ENCODE peak calls at places on chromosomes 11 and 22, in eight cellular contexts. G is endothelial cell of umbilical vein, H is H7, E is PC-3, P is psoas muscle, F is brain microvascular endothelial cell, O is endodermal cell, C is BE2C. A is an unnamed sample. For H3K36me3, the result is how much of the 10 kb centered on the place peaks cover.

GRCh38 chr11:9893474-9893873 is 229.6 kb downstream of the SWAP70 start:
- DNase-seq in G (peak), H (no peak), E (peak), P (no peak), F (no peak), O (peak), C (no peak), A (no peak)

GRCh38 chr22:42683599-42684283 is 34.5 kb upstream of the CYB5R3 start:
- DNase-seq in G (no peak), H (no peak), E (no peak), P (peak), F (no peak), O (no peak), C (peak), A (no peak)

GRCh38 chr11:118792642-118793124 is 1.7 kb upstream of the DDX6 start:
- DNase-seq in G (peak), H (peak), E (peak), P (no peak), F (peak), O (peak), C (peak), A (peak)

GRCh38 chr11:66956689-66957290 is 1.4 kb downstream of the PC start:
- DNase-seq in G (no peak), H (peak), E (no peak), P (no peak), F (peak), O (peak), C (no peak), A (peak)

GRCh38 chr11:134560566-134561347 is 148.7 kb upstream of the B3GAT1 start:
- DNase-seq in G (no peak), H (peak), E (no peak), P (no peak), F (no peak), O (peak), C (no peak), A (no peak)

GRCh38 chr11:12269104-12269441 is 108.3 kb upstream of the PARVA start:
- DNase-seq in G (peak), H (no peak), E (peak), P (no peak), F (no peak), O (no peak), C (peak), A (no peak)

GRCh38 chr11:30435488-30435887 is 112.6 kb downstream of the ARL14EP start:
- DNase-seq in G (no peak), H (no peak), E (peak), P (no peak), F (no peak), O (no peak), C (no peak), A (no peak)

GRCh38 chr11:284081-285020 is 4.6 kb upstream of the PGGHG start:
- DNase-seq in G (no peak), H (peak), E (no peak), P (peak), F (no peak), O (peak), C (no peak), A (no peak)

GRCh38 chr11:105612766-105613165 is 2.9 kb downstream of the GRIA4 start:
- DNase-seq in G (no peak), H (no peak), E (no peak), P (no peak), F (no peak), O (no peak), C (no peak), A (no peak)

GRCh38 chr11:60890696-60891095 is 15.7 kb downstream of the PRPF19 start:
- DNase-seq in G (no peak), H (no peak), E (no peak), P (no peak), F (no peak), O (peak), C (no peak), A (no peak)

GRCh38 chr22:37630839-37631435 is 8.5 kb upstream of the SH3BP1 start:
- DNase-seq in G (no peak), H (peak), E (no peak), P (no peak), F (no peak), O (no peak), C (peak), A (no peak)

GRCh38 chr22:37627091-37627490 is 12.4 kb upstream of the SH3BP1 start:
- DNase-seq in G (no peak), H (no peak), E (no peak), P (no peak), F (no peak), O (no peak), C (no peak), A (no peak)

GRCh38 chr22:37627545-37627944 is 11.9 kb upstream of the SH3BP1 start:
- DNase-seq in G (no peak), H (no peak), E (no peak), P (no peak), F (no peak), O (no peak), C (no peak), A (peak)

GRCh38 chr22:37629928-37630327 is 9.5 kb upstream of the SH3BP1 start:
- DNase-seq in G (no peak), H (no peak), E (no peak), P (no peak), F (no peak), O (no peak), C (no peak), A (no peak)

GRCh38 chr22:37628830-37629229 is 10.6 kb upstream of the SH3BP1 start:
- DNase-seq in G (no peak), H (no peak), E (no peak), P (no peak), F (no peak), O (no peak), C (no peak), A (no peak)
- H3K36me3 ChIP-seq in G (under half), H (under half), E (under half), P (half or more), F (under half), O (under half), C (under half), A (under half)

DNA sequence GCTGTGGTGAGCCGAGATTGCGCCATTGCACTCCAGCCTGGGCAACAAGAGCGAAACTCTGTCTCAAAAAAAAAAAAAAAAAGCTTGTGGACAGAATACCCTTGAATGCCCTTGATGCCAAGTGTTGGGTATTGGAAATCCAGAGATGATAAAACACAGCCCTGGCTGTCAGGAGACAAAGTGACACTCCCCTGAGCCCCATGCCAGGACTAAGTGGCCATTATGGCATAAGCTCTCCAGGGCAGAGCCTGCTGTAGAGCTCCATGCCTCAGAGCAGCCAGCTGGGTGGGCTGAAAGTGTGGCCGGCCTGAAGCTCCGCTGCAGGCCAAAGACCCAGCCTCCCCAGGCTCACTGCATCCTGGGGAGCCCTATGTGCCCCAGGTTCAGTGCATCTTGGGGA is 4.9 kb downstream of the RNF215 start:
- DNase-seq in G (no peak), H (no peak), E (no peak), P (no peak), F (no peak), O (no peak), C (no peak), A (no peak)
- H3K36me3 ChIP-seq in G (under half), H (under half), E (under half), P (under half), F (under half), O (under half), C (under half), A (under half)

GRCh38 chr11:112185883-112186282 is 10.6 kb downstream of the BCO2 start:
- DNase-seq in G (no peak), H (no peak), E (no peak), P (no peak), F (no peak), O (no peak), C (no peak), A (no peak)
- H3K36me3 ChIP-seq in G (under half), H (under half), E (under half), P (under half), F (under half), O (under half), C (under half), A (under half)

GRCh38 chr11:33718441-33718840 is 17.8 kb downstream of the CD59 start:
- DNase-seq in G (no peak), H (no peak), E (no peak), P (no peak), F (no peak), O (no peak), C (no peak), A (no peak)
- H3K36me3 ChIP-seq in G (under half), H (under half), E (half or more), P (half or more), F (half or more), O (half or more), C (under half), A (half or more)

GRCh38 chr22:23302171-23303002 is 122.1 kb downstream of the BCR start:
- DNase-seq in G (peak), H (no peak), E (no peak), P (no peak), F (peak), O (no peak), C (peak), A (no peak)
- H3K36me3 ChIP-seq in G (under half), H (under half), E (under half), P (under half), F (under half), O (half or more), C (under half), A (under half)

DNA sequence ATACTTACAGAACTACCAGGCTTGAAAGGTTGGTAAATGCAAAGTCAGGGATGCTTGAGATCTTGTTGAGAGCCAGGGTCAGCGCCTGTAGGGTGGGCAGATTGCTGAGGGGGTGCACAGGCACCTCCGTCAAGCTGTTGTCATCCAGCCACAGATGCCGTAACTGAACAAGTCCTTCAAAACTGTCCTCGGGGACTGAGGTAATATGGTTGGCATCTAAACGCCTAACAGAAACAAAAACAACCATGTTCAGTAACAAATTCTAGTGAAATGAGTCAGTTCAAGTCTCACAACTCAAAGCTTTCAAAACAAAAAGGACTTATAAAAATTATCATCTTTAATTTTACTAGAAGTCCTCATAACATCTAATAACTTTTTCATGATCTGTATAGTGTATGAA is 22.2 kb upstream of the CCDC34 start:
- DNase-seq in G (peak), H (no peak), E (no peak), P (no peak), F (peak), O (no peak), C (no peak), A (peak)
- H3K36me3 ChIP-seq in G (under half), H (under half), E (under half), P (under half), F (under half), O (half or more), C (under half), A (under half)

GRCh38 chr11:72238040-72238450 is 5.9 kb downstream of the PHOX2A start:
- DNase-seq in G (peak), H (peak), E (peak), P (peak), F (peak), O (peak), C (peak), A (peak)
- H3K36me3 ChIP-seq in G (under half), H (under half), E (under half), P (half or more), F (under half), O (half or more), C (half or more), A (under half)

GRCh38 chr22:23806837-23807236 is 20.1 kb downstream of the SMARCB1 start:
- DNase-seq in G (no peak), H (no peak), E (no peak), P (no peak), F (no peak), O (no peak), C (no peak), A (no peak)
- H3K36me3 ChIP-seq in G (under half), H (under half), E (under half), P (half or more), F (half or more), O (half or more), C (half or more), A (half or more)

DNA sequence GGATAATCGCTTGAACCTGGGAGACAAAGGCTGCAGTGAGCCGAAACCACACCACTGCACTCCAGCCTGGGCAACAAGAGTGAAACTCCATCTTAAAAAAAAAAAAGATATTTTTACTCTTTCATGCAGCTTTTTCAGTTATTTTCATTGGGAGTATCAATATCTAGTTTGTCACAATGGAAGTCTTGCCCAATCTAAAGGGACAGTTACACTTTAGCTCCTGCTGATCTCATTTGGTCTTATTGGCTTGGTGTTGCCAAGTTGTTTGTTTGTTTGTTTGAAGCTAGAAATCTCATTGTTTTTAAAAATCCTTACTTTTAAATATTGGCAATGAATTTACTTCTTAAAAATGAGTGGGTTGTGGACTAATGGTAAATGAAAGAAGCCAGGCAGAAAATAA is 24.7 kb downstream of the CEP295 start:
- DNase-seq in G (no peak), H (no peak), E (no peak), P (no peak), F (no peak), O (no peak), C (no peak), A (no peak)
- H3K36me3 ChIP-seq in G (under half), H (under half), E (half or more), P (half or more), F (under half), O (half or more), C (half or more), A (under half)

A was measured in CD4-positive, CD25-positive, alpha-beta regulatory T cell.